ENCODE peak calls at places on chromosomes 13 and 19, in nine cellular contexts. S is upper lobe of left lung, X is body of pancreas, J is HepG2, I is IMR-90, C is right lobe of liver, T is uterus, M is heart left ventricle, V is HCT116. E is an unnamed sample.

GRCh38 chr13:99153219-99153618 is 47.4 kb upstream of the UBAC2 start:
- DNase-seq in J (no peak), V (no peak), X (no peak), I (no peak), M (no peak), T (no peak), S (no peak), C (no peak), E (peak; percentile 35)

GRCh38 chr13:98530236-98530635 is 46.7 kb downstream of the STK24 start:
- DNase-seq in I (no peak), C (no peak), V (no peak), J (no peak), X (no peak), S (no peak), T (no peak), M (no peak), E (no peak)

GRCh38 chr19:35265126-35265995 is 3.4 kb upstream of the USF2 start:
- DNase-seq in J (no peak), S (peak; percentile 26), X (peak; percentile 80), T (peak; percentile 28), V (no peak), I (no peak), M (no peak), C (peak; percentile 43), E (peak; percentile 67)

GRCh38 chr19:36081894-36082293 is 27.2 kb downstream of the WDR62 start:
- DNase-seq in I (no peak), V (no peak), S (no peak), M (no peak), C (no peak), J (no peak), T (no peak), X (no peak), E (no peak)

GRCh38 chr19:38951187-38951586 is 20.4 kb downstream of the MRPS12 start:
- DNase-seq in M (no peak), S (no peak), I (no peak), J (no peak), C (no peak), X (no peak), V (no peak), T (no peak), E (no peak)

GRCh38 chr19:18438331-18439024 is 545 bp upstream of the ISYNA1 start:
- DNase-seq in I (no peak), T (peak; percentile 83), S (no peak), X (peak; percentile 76), V (no peak), J (peak; percentile 63), M (peak; percentile 72), C (no peak), E (peak; percentile 79)

GRCh38 chr13:61095885-61096284 is 319.8 kb downstream of the PCDH20 start:
- DNase-seq in T (no peak), I (no peak), M (no peak), X (no peak), V (no peak), C (no peak), J (no peak), S (no peak), E (no peak)

GRCh38 chr13:39417643-39418042 is 185.3 kb downstream of the LHFPL6 start:
- DNase-seq in J (no peak), S (no peak), I (peak; percentile 72), M (no peak), C (no peak), X (no peak), V (no peak), T (no peak), E (no peak)

GRCh38 chr19:44903602-44904425 is 1.8 kb upstream of the APOE start:
- DNase-seq in T (peak; percentile 56), M (peak; percentile 65), V (no peak), J (peak; percentile 80), S (peak; percentile 72), C (peak; percentile 93), I (peak; percentile 49), X (peak; percentile 65), E (peak; percentile 69)

GRCh38 chr19:54464044-54464623 is 556 bp upstream of the LENG9 start:
- DNase-seq in S (peak; percentile 98), T (peak; percentile 81), M (peak; percentile 88), I (peak; percentile 49), C (peak; percentile 97), V (peak; percentile 97), J (peak; percentile 96), X (peak; percentile 97), E (peak; percentile 97)

GRCh38 chr19:54462072-54462712 is 1.4 kb downstream of the LENG9 start:
- DNase-seq in V (no peak), J (no peak), C (no peak), I (no peak), M (no peak), X (peak; percentile 75), S (no peak), T (no peak), E (peak; percentile 22)

GRCh38 chr19:54464624-54465266 is 1.2 kb upstream of the LENG9 start:
- DNase-seq in M (peak; percentile 94), X (peak; percentile 96), T (peak; percentile 75), C (peak; percentile 94), J (peak; percentile 82), I (peak; percentile 63), V (peak; percentile 69), S (peak; percentile 92), E (peak; percentile 88)

GRCh38 chr19:54462713-54463530 is 656 bp downstream of the LENG9 start:
- DNase-seq in J (peak; percentile 54), V (no peak), S (peak; percentile 79), I (peak; percentile 46), C (peak; percentile 80), M (peak; percentile 81), X (peak; percentile 82), T (peak; percentile 55), E (peak; percentile 80)

DNA sequence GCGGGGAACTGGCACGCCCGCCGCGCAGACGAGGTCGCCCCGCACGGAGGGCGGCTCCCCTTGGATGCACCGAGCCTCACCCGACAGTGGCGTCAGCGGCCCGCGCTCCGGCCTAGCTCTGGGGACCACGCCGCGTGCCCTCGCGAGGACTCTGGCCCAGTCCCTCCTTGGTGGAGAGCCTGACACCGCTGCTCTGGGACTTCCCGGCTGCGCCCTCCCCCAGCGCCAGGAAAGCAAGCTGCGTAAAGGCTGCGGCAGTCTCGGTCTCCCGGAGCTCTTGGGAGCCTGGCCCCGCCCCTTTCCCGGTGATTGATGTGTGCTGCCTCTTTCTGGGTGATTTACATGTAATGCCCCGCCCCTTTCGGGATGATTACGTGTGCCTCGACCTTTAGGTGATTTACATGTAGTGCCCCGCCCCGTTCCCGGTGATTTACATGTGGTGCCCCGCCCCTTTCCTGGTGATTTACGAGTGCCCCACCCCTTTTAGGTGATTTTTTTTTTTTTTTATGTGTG is at the start of gene LENG9:
- DNase-seq in S (peak; percentile 100), J (peak; percentile 98), C (peak; percentile 99), V (peak; percentile 99), M (peak; percentile 99), X (peak; percentile 100), I (peak; percentile 97), T (peak; percentile 97), E (peak; percentile 96)
- TF ChIP-seq POLR2A in S (peak; percentile 91), J (peak; percentile 85), C (peak; percentile 96), V (peak; percentile 84), M (no peak), X (peak; percentile 97), I (peak; percentile 11), T (peak; percentile 81), E (peak; percentile 74)

GRCh38 chr19:1990230-1991017 is 25.1 kb downstream of the BTBD2 start:
- DNase-seq in T (no peak), X (no peak), C (no peak), J (no peak), M (no peak), I (no peak), S (no peak), V (no peak), E (no peak)
- H3K36me3 ChIP-seq in T (no peaks in the 10 kb centered on the region), X (peaks cover 17% of the 10 kb centered on the region), C (peaks cover 10% of the 10 kb centered on the region), J (peaks cover 17% of the 10 kb centered on the region), M (peaks cover 67% of the 10 kb centered on the region), I (peaks cover 55% of the 10 kb centered on the region), S (peaks cover 46% of the 10 kb centered on the region), V (peaks cover 7% of the 10 kb centered on the region), E (no peaks in the 10 kb centered on the region)

GRCh38 chr13:100710176-100710575 is 35.6 kb upstream of the TMTC4 start:
- DNase-seq in J (no peak), V (no peak), X (no peak), C (no peak), S (no peak), I (no peak), M (no peak), T (no peak), E (no peak)
- TF ChIP-seq CTCF in J (no peak), V (no peak), X (no peak), C (no peak), S (no peak), I (no peak), M (no peak), T (no peak), E (no peak)

GRCh38 chr13:102800145-102801041 is 1.5 kb downstream of the BIVM start:
- DNase-seq in J (peak; percentile 66), I (peak; percentile 68), T (peak; percentile 73), X (peak; percentile 81), C (peak; percentile 89), V (peak; percentile 34), M (peak; percentile 84), S (peak; percentile 77), E (peak; percentile 75)
- TF ChIP-seq POLR2A in J (peak; percentile 37), I (peak; percentile 40), T (peak; percentile 34), X (peak; percentile 49), C (peak; percentile 63), V (no peak), M (no peak), S (no peak), E (peak; percentile 46)

DNA sequence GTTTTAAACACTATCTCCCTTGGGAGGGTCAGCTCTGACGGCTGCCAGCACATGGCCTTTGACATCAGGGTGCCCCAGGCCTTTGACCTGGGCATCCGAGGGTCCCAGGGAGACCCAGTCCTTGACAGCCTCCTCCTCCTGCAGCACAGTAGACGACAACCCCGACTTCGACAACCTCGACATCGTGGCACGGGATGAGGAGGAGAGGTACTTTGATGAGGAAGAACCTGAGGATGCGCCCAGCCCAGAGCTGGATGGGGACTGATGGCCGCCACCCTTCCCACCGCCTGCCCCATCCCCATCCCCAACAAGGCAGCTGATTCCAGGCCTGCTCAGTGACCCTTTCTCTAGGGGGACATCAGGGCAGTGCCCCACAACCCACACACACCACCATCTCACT is 12.5 kb downstream of the CCDC97 start:
- DNase-seq in M (no peak), J (no peak), T (peak; percentile 33), V (no peak), I (no peak), S (no peak), X (no peak), C (peak; percentile 44), E (no peak)
- H3K36me3 ChIP-seq in M (peaks cover 54% of the 10 kb centered on the region), J (peaks cover 8% of the 10 kb centered on the region), T (no peaks in the 10 kb centered on the region), V (peaks cover 3% of the 10 kb centered on the region), I (peaks cover 38% of the 10 kb centered on the region), S (peaks cover 45% of the 10 kb centered on the region), X (peaks cover 12% of the 10 kb centered on the region), C (no peaks in the 10 kb centered on the region), E (no peaks in the 10 kb centered on the region)